ENCODE peak calls at places on chromosomes 13 and 19, in ten cellular contexts. L is esophagus muscularis mucosa, Z is aorta, M is cardiac fibroblast, V is lower leg skin, D is GM23248, I is endodermal cell, J is skeletal muscle cell, S is uterus, N is WERI-Rb-1. B is an unnamed sample.

GRCh38 chr13:67299731-67300130 is 69.6 kb upstream of the PCDH9 start:
- DNase-seq in L (no peak), J (no peak), I (no peak), S (no peak), V (no peak), N (no peak), M (peak; percentile 33), D (peak; percentile 34), Z (no peak), B (no peak)

GRCh38 chr13:33349996-33350826 is 64.7 kb upstream of the STARD13 start:
- DNase-seq in N (no peak), Z (peak; percentile 89), M (peak; percentile 56), J (no peak), I (peak; percentile 67), V (peak; percentile 90), S (peak; percentile 70), L (no peak), D (peak; percentile 67), B (no peak)

GRCh38 chr19:12796146-12797071 is 5.1 kb downstream of the JUNB start:
- DNase-seq in D (peak; percentile 85), N (peak; percentile 83), V (peak; percentile 94), J (no peak), L (no peak), I (peak; percentile 94), S (peak; percentile 75), M (peak; percentile 88), Z (peak; percentile 90), B (no peak)

GRCh38 chr13:110306340-110306959 is 507 bp downstream of the COL4A1 start:
- DNase-seq in L (no peak), J (no peak), S (peak; percentile 62), V (peak; percentile 85), Z (no peak), N (no peak), M (peak; percentile 67), I (peak; percentile 77), D (peak; percentile 57), B (no peak)

GRCh38 chr13:100506154-100506553 is 82.4 kb downstream of the GGACT start:
- DNase-seq in V (no peak), I (no peak), S (no peak), D (no peak), Z (no peak), M (no peak), L (no peak), N (no peak), J (no peak), B (no peak)

GRCh38 chr13:110520431-110521295 is 40.9 kb downstream of the RAB20 start:
- DNase-seq in I (no peak), V (peak; percentile 96), D (peak; percentile 85), L (peak; percentile 94), J (no peak), M (peak; percentile 93), Z (peak; percentile 92), S (peak; percentile 65), N (no peak), B (peak; percentile 15)

GRCh38 chr13:76148926-76149325 is 512.8 kb downstream of the LMO7 start:
- DNase-seq in D (peak; percentile 87), J (peak; percentile 54), M (peak; percentile 11), I (no peak), S (no peak), L (no peak), Z (no peak), V (no peak), N (no peak), B (peak; percentile 67)

GRCh38 chr19:3131168-3131567 is 4.7 kb upstream of the GNA15 start:
- DNase-seq in D (no peak), M (no peak), V (no peak), S (no peak), I (peak; percentile 30), L (no peak), J (no peak), Z (no peak), N (no peak), B (no peak)

GRCh38 chr13:113399755-113400149 is 35.8 kb upstream of the GRTP1 start:
- DNase-seq in S (no peak), J (no peak), I (peak; percentile 50), L (no peak), D (no peak), Z (no peak), V (peak; percentile 69), N (no peak), M (no peak), B (no peak)

GRCh38 chr19:50912102-50912599 is 956 bp upstream of the KLK4 start:
- DNase-seq in J (no peak), N (no peak), Z (no peak), M (no peak), V (no peak), L (no peak), D (no peak), I (no peak), S (no peak), B (no peak)

GRCh38 chr19:43847246-43847645 is 20.1 kb downstream of the ZNF283 start:
- DNase-seq in M (no peak), Z (no peak), N (no peak), S (no peak), V (no peak), I (no peak), D (no peak), L (no peak), J (no peak), B (no peak)

GRCh38 chr19:43847884-43848283 is 20.8 kb downstream of the ZNF283 start:
- DNase-seq in M (no peak), Z (no peak), J (no peak), L (no peak), V (no peak), N (no peak), D (no peak), S (no peak), I (no peak), B (no peak)

DNA sequence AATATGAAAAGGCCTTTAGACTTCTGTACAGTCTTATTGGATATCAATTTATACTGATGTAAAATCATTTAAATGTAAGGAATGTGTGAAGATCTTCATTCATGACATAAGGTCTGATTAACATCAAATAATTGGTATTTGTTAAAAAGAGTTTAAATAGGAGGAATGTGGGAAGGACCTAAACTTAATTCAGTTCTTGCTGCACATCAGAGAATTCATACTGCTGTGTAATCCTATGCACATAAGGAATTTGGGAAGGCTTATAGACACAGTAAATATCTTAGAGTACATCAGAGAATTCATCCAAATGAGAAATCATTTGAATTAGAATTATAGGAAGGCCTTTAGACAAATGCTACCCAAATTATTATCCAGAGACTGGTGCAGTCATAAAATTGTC is 21.7 kb downstream of the ZNF283 start:
- DNase-seq in L (no peak), S (no peak), J (no peak), D (no peak), I (no peak), Z (no peak), M (no peak), V (no peak), N (no peak), B (no peak)
- H3K4me3 ChIP-seq in L (no peak overlapping the region), S (no peak overlapping the region), J (no peak overlapping the region), D (no peak overlapping the region), I (peak overlapping the region; percentile 42), Z (no peak overlapping the region), M (no peak overlapping the region), V (no peak overlapping the region), N (no peak overlapping the region), B (no peak overlapping the region)

DNA sequence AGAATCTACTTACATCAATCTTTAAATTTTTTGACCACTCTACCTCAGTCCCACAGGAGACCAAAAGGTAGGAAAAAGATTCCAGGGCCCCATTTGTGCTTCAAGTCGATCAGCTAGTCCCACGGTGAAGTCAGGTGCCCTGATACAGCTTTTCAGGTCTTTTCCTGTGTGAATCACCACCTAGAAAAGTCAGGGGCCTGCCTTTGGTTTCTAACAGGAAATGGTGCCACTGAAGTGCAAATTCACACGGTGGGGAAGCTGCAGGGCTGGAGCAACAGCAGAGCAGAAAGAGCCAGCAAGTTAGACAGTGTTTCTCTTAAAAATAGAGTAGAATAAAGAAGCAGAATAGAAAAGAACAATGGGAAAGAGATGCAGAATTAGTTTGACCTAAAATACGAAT is 107.5 kb downstream of the KLF12 start:
- DNase-seq in I (peak; percentile 91), L (no peak), M (peak; percentile 15), S (no peak), J (no peak), D (no peak), V (no peak), N (no peak), Z (no peak), B (no peak)
- H3K4me3 ChIP-seq in I (peak overlapping the region; percentile 9), L (no peak overlapping the region), M (no peak overlapping the region), S (no peak overlapping the region), J (no peak overlapping the region), D (no peak overlapping the region), V (no peak overlapping the region), N (no peak overlapping the region), Z (no peak overlapping the region), B (no peak overlapping the region)

DNA sequence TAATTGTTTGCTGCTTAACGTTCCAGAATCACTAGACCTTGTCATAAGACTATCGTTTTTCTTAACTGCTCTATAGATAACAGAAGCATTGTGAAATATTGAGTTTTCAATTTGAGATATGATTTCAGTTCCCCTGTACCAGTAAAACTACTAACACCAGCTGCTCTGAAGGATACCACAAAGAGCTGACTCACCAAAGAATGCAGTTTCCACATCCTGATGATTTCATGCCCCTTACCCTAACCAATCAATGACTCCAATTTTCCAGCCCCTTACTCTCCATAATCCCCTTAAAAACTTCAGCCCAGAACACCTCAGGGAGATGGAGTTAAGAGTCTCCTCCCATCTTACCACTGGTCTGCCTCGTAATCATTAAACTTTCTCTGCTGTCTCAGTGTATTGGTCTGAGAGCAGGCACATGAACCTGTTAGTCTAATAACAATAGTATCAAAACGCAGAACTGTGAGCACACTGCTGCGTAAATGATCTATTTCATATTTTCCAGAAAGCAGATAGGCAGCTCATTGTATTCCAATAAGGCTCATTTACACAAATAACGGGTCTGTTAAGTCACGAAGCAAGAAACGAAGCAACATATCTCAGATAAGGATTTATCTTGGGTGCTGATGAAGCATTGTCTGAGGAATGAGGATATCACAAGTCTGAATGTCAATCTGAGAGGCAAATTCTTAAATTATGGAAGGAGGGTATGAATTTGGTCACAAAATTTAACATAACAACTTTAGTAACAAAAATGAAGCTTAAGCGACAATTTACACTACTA is 14.1 kb upstream of the CCNA1 start:
- DNase-seq in J (peak; percentile 64), I (peak; percentile 48), N (no peak), Z (no peak), D (peak; percentile 44), L (no peak), V (no peak), S (no peak), M (peak; percentile 53), B (no peak)
- H3K4me3 ChIP-seq in J (peak overlapping the region; percentile 22), I (peak overlapping the region; percentile 32), N (no peak overlapping the region), Z (no peak overlapping the region), D (peak overlapping the region; percentile 43), L (no peak overlapping the region), V (no peak overlapping the region), S (no peak overlapping the region), M (no peak overlapping the region), B (peak overlapping the region; percentile 10)

DNA sequence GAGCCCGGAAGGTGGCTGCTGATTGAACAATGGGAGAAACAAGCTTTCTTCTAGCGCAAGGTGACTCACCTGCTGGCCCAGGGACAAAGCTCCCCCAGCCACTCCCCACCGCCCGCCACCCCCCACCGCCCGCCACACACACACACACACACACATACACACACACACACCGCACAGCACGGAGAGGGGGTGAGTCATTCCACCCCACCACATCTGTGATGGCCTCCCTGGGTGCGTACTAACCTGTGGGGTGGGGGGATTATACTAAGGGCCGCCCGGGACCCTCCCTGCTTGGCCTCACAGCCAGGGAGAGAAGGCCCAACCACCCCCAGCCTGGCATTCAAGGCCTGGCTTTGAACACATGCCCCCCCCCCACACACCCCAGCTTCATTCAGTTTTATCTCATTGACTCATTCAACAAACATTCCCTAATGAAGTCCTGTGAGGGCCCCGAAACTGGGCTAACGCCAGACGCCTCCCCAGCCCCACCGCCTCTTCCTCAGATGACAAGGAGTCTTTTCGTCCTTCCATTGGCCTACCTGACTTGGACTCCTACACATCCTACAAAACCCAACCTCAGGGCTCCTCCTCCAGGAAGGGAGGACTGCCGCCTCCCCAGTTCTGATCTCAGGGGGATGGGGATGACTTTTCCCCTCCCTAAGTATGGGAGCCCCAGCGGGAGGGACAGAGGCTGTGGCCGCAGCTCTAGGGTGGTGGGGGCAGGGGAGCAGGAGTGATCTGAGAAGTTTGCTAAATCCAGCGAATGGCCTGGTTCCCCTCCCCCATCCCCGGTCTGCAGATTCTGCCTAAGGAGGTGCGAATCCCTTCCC is 5.8 kb upstream of the ONECUT3 start:
- DNase-seq in L (no peak), Z (no peak), V (no peak), D (peak; percentile 71), J (peak; percentile 20), M (peak; percentile 87), I (peak; percentile 91), S (no peak), N (no peak), B (no peak)
- H3K4me3 ChIP-seq in L (no peak overlapping the region), Z (no peak overlapping the region), V (no peak overlapping the region), D (no peak overlapping the region), J (no peak overlapping the region), M (no peak overlapping the region), I (no peak overlapping the region), S (no peak overlapping the region), N (no peak overlapping the region), B (no peak overlapping the region)